ENCODE peak calls at places on chromosomes 3 and 15, in six cellular contexts. One of them, this sample, is unnamed.

GRCh38 chr3:185029071-185029470 is 123.8 kb downstream of the C3orf70 start:
- DNase-seq in HCT116: no peak
- DNase-seq in GM12878: no peak
- DNase-seq in HepG2: no peak
- DNase-seq in K562: no peak
- DNase-seq in H1: no peak
- DNase-seq in this sample: no peak

GRCh38 chr3:21795152-21795837 is 44.3 kb upstream of the ZNF385D start:
- DNase-seq in HCT116: no peak
- DNase-seq in GM12878: no peak
- DNase-seq in HepG2: no peak
- DNase-seq in K562: no peak
- DNase-seq in H1: no peak
- DNase-seq in this sample: no peak

GRCh38 chr3:188067932-188068331 is 86.0 kb upstream of the LPP start:
- DNase-seq in HCT116: no peak
- DNase-seq in GM12878: no peak
- DNase-seq in HepG2: no peak
- DNase-seq in K562: no peak
- DNase-seq in H1: no peak
- DNase-seq in this sample: no peak

GRCh38 chr3:142857056-142857455 is 31.8 kb downstream of the PCOLCE2 start:
- DNase-seq in HCT116: peak
- DNase-seq in GM12878: no peak
- DNase-seq in HepG2: peak
- DNase-seq in K562: no peak
- DNase-seq in H1: no peak
- DNase-seq in this sample: no peak

GRCh38 chr3:150020527-150020926 is 49.8 kb upstream of the PFN2 start:
- DNase-seq in HCT116: no peak
- DNase-seq in GM12878: no peak
- DNase-seq in HepG2: no peak
- DNase-seq in K562: no peak
- DNase-seq in H1: no peak
- DNase-seq in this sample: no peak

GRCh38 chr15:31338318-31338878 is 11.8 kb downstream of the KLF13 start:
- DNase-seq in HCT116: no peak
- DNase-seq in GM12878: no peak
- DNase-seq in HepG2: no peak
- DNase-seq in K562: no peak
- DNase-seq in H1: no peak
- DNase-seq in this sample: no peak

GRCh38 chr15:64144565-64145281 is 6.8 kb upstream of the SNX22 start:
- DNase-seq in HCT116: no peak
- DNase-seq in GM12878: peak
- DNase-seq in HepG2: no peak
- DNase-seq in K562: no peak
- DNase-seq in H1: no peak
- DNase-seq in this sample: no peak

GRCh38 chr3:129195731-129196256 is 12.1 kb upstream of the CNBP start:
- DNase-seq in HCT116: no peak
- DNase-seq in GM12878: no peak
- DNase-seq in HepG2: peak
- DNase-seq in K562: no peak
- DNase-seq in H1: no peak
- DNase-seq in this sample: peak

GRCh38 chr15:67109141-67110034 is 44.0 kb downstream of the SMAD3 start:
- DNase-seq in HCT116: no peak
- DNase-seq in GM12878: no peak
- DNase-seq in HepG2: peak
- DNase-seq in K562: no peak
- DNase-seq in H1: no peak
- DNase-seq in this sample: no peak

GRCh38 chr3:28726840-28727239 is 378.2 kb upstream of the AZI2 start:
- DNase-seq in HCT116: peak
- DNase-seq in GM12878: peak
- DNase-seq in HepG2: peak
- DNase-seq in K562: peak
- DNase-seq in H1: peak
- DNase-seq in this sample: no peak

GRCh38 chr15:93034512-93034911 is 54.5 kb downstream of the RGMA start:
- DNase-seq in HCT116: no peak
- DNase-seq in GM12878: no peak
- DNase-seq in HepG2: no peak
- DNase-seq in K562: no peak
- DNase-seq in H1: no peak
- DNase-seq in this sample: no peak

DNA sequence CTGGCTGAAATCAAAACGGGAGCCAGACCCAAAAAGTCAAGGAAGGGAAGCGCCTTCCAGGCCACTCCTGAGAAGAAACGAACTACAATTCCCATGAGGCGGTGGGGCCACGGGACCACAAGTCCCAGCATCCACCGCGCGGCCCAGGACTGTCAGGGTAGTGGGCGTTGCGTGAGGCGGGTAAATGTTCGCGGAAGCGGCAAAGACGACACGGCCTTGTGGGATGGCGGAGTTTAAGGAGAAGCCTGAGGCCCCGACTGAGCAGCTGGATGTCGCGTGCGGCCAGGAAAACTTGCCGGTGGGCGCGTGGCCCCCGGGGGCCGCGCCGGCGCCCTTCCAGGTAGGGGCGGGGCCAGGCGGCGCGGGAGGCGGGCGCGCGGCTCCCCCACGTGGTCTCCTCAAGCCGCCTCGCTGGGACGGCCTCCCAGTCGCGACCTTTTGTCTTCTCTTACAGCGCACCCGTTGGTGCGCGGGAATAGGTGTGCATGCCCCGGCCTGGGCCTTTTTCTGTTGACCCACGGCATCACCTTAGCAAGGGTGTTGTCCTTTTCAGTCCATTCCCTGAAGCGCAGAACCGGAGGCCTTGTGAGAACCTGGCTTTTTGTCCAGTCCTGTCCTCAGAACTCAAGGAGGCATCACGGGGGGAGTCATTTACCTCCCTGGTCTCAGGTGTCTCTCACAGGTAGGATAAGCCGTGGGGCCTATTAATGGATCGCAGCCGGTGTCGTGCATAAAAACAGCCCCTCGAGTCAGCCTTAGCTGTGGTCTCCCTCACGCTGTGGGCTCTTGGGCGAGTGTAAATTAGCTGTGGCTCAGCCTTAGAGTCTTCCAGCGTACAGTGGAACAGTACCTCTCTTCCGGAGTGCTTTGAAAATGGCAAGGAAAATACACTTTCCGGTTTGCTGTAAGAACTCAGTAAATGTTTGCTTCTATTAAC is at the start of gene SETMAR:
- DNase-seq in HCT116: peak
- DNase-seq in GM12878: no peak
- DNase-seq in HepG2: peak
- DNase-seq in K562: peak
- DNase-seq in H1: peak
- DNase-seq in this sample: peak
- TF ChIP-seq POLR2AphosphoS5 in HCT116: peak
- TF ChIP-seq POLR2AphosphoS5 in GM12878: peak
- TF ChIP-seq POLR2AphosphoS5 in HepG2: peak
- TF ChIP-seq POLR2AphosphoS5 in K562: peak
- TF ChIP-seq POLR2AphosphoS5 in H1: peak
- TF ChIP-seq POLR2AphosphoS5 in this sample: peak

GRCh38 chr15:84575493-84575892 is 25.3 kb upstream of the ZSCAN2 start:
- DNase-seq in HCT116: no peak
- DNase-seq in GM12878: no peak
- DNase-seq in HepG2: no peak
- DNase-seq in K562: no peak
- DNase-seq in H1: no peak
- DNase-seq in this sample: no peak
- TF ChIP-seq CTCF in HCT116: no peak
- TF ChIP-seq CTCF in GM12878: no peak
- TF ChIP-seq CTCF in HepG2: no peak
- TF ChIP-seq CTCF in K562: no peak
- TF ChIP-seq CTCF in H1: no peak
- TF ChIP-seq CTCF in this sample: no peak

DNA sequence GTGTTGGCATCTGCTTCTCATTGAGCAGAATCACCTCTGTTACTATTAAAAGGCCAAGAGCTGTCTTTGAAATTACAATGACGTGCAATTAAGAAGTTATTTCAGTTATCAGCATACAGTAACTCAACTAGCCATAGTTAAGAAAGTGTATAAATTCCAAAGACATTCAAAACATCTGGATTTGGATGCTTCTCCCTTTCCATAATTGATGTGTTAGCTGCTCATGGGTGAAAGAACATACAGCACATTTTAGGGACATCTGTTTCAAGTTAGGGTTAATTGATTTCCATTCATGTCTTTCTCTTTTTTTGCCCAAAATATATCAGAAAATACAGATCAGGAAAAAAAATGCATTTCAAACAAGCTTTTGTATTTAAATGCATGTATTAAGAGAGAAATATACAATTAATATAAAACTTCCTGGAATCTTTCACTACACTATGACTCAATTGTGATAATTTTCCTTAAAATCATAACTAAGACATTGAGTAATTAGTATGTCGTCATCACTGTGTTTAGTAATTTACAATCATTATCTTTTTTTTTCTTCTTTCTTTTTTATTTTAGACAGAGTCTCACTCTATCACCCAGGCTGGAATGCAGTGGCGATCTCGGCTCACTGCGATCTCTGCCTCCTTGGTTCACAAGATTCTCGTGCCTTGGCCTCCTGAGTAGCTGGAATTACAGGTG is 82.6 kb upstream of the MBNL1 start:
- DNase-seq in HCT116: no peak
- DNase-seq in GM12878: no peak
- DNase-seq in HepG2: no peak
- DNase-seq in K562: no peak
- DNase-seq in H1: no peak
- DNase-seq in this sample: no peak
- TF ChIP-seq SIN3A in HCT116: no peak
- TF ChIP-seq SIN3A in GM12878: no peak
- TF ChIP-seq SIN3A in HepG2: no peak
- TF ChIP-seq SIN3A in K562: no peak
- TF ChIP-seq SIN3A in H1: no peak
- TF ChIP-seq SIN3A in this sample: no peak

DNA sequence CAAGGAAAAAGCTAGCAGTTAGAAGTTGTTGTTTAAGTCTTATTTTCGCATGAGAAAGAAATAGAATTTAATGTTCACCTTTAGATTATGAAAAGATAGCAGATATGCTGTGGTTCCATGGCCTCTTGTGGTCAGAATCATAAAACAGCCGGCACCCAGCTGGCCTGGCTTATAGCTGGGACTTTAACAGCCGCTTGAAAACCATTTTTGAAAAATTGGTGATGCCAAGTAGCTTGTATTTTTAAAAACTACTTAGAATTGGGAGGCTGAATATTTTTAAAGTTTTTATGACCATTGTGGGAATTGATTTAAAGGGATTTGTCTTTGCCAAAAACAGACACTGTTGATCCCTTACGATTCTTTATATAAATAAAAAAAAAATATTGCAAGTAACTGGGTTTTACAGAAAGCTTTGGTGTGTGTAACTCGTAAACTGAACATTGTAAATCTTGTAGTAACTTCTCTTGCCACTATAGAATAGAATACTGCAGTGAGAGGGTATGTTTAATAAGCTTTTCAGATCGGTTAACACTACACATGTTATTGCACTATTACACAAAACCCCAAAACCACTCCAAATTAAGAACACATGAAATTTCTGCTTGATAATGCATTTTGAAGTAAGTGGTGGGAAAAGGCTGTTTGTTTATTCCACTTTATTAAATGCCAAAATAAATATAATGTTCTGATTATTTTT is 6.6 kb downstream of the ARRDC4 start:
- DNase-seq in HCT116: no peak
- DNase-seq in GM12878: no peak
- DNase-seq in HepG2: no peak
- DNase-seq in K562: no peak
- DNase-seq in H1: no peak
- DNase-seq in this sample: no peak
- TF ChIP-seq POLR2AphosphoS5 in HCT116: no peak
- TF ChIP-seq POLR2AphosphoS5 in GM12878: no peak
- TF ChIP-seq POLR2AphosphoS5 in HepG2: no peak
- TF ChIP-seq POLR2AphosphoS5 in K562: no peak
- TF ChIP-seq POLR2AphosphoS5 in H1: no peak
- TF ChIP-seq POLR2AphosphoS5 in this sample: no peak

DNA sequence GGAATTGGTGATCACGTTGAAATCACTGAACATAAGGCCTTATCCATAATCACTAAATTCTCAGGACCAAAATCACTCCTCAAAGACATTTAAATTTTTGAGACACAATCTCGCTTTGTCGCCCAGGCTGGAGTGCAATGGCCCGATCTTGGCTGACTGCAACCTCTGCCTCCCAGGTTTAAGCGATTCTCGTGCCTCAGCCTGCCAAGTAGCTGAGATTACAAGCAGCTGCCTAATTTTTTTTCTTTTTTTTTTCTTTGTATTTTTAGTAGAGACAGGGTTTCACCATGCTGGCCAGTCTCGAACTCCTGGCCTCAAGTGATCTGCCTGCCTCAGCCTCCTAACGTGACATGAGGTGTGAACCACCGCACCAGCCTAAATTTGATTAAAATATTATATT is 61.7 kb downstream of the PLOD2 start:
- DNase-seq in HCT116: no peak
- DNase-seq in GM12878: no peak
- DNase-seq in HepG2: no peak
- DNase-seq in K562: no peak
- DNase-seq in H1: no peak
- DNase-seq in this sample: no peak
- TF ChIP-seq CTCF in HCT116: no peak
- TF ChIP-seq CTCF in GM12878: no peak
- TF ChIP-seq CTCF in HepG2: no peak
- TF ChIP-seq CTCF in K562: no peak
- TF ChIP-seq CTCF in H1: no peak
- TF ChIP-seq CTCF in this sample: no peak

GRCh38 chr3:116423365-116423764 is 21.9 kb downstream of the LSAMP start:
- DNase-seq in HCT116: no peak
- DNase-seq in GM12878: no peak
- DNase-seq in HepG2: no peak
- DNase-seq in K562: no peak
- DNase-seq in H1: no peak
- DNase-seq in this sample: no peak
- TF ChIP-seq SIN3A in HCT116: no peak
- TF ChIP-seq SIN3A in GM12878: no peak
- TF ChIP-seq SIN3A in HepG2: no peak
- TF ChIP-seq SIN3A in K562: no peak
- TF ChIP-seq SIN3A in H1: no peak
- TF ChIP-seq SIN3A in this sample: no peak

GRCh38 chr15:82045892-82046667 is at the start of gene MEX3B:
- DNase-seq in HCT116: peak
- DNase-seq in GM12878: peak
- DNase-seq in HepG2: peak
- DNase-seq in K562: peak
- DNase-seq in H1: peak
- DNase-seq in this sample: peak

GRCh38 chr15:82045179-82045891 is 483 bp downstream of the MEX3B start:
- DNase-seq in HCT116: no peak
- DNase-seq in GM12878: no peak
- DNase-seq in HepG2: no peak
- DNase-seq in K562: no peak
- DNase-seq in H1: peak
- DNase-seq in this sample: no peak

GRCh38 chr15:82043726-82044372 is 2.0 kb downstream of the MEX3B start:
- DNase-seq in HCT116: no peak
- DNase-seq in GM12878: no peak
- DNase-seq in HepG2: no peak
- DNase-seq in K562: no peak
- DNase-seq in H1: peak
- DNase-seq in this sample: no peak

GRCh38 chr15:82043130-82043673 is 2.6 kb downstream of the MEX3B start:
- DNase-seq in HCT116: no peak
- DNase-seq in GM12878: no peak
- DNase-seq in HepG2: no peak
- DNase-seq in K562: no peak
- DNase-seq in H1: peak
- DNase-seq in this sample: no peak

GRCh38 chr15:82044373-82045178 is 1.2 kb downstream of the MEX3B start:
- DNase-seq in HCT116: no peak
- DNase-seq in GM12878: no peak
- DNase-seq in HepG2: no peak
- DNase-seq in K562: peak
- DNase-seq in H1: peak
- DNase-seq in this sample: no peak
- TF ChIP-seq POLR2AphosphoS5 in HCT116: no peak
- TF ChIP-seq POLR2AphosphoS5 in GM12878: no peak
- TF ChIP-seq POLR2AphosphoS5 in HepG2: no peak
- TF ChIP-seq POLR2AphosphoS5 in K562: no peak
- TF ChIP-seq POLR2AphosphoS5 in H1: no peak
- TF ChIP-seq POLR2AphosphoS5 in this sample: no peak